ENCODE peak calls at places on chromosome 2, in six cellular contexts. J is epithelial cell of esophagus, F is IMR-90, N is COR-L47, A is A673, E is GM04504. X is an unnamed sample.

GRCh38 chr2:165790461-165790860 is 3.6 kb downstream of the GALNT3 start:
- DNase-seq in E (no peak), A (no peak), F (peak), N (no peak), J (no peak), X (no peak)

GRCh38 chr2:216932806-216933579 is 73.1 kb upstream of the TNP1 start:
- DNase-seq in N (no peak), E (no peak), F (no peak), J (no peak), A (no peak), X (no peak)

GRCh38 chr2:159982842-159983785 is 79.3 kb downstream of the PLA2R1 start:
- DNase-seq in N (no peak), A (no peak), F (peak), E (no peak), J (no peak), X (no peak)

GRCh38 chr2:23037596-23037995 is 347.4 kb upstream of the KLHL29 start:
- DNase-seq in J (no peak), N (no peak), E (no peak), A (no peak), F (no peak), X (no peak)

GRCh38 chr2:40814621-40815020 is 362.7 kb upstream of the SLC8A1 start:
- DNase-seq in N (no peak), J (no peak), A (no peak), E (no peak), F (no peak), X (no peak)

GRCh38 chr2:27984153-27984552 is 93.6 kb downstream of the BABAM2 start:
- DNase-seq in E (no peak), A (no peak), N (no peak), J (no peak), F (peak), X (no peak)

GRCh38 chr2:109436635-109437225 is 177.0 kb downstream of the SEPTIN10 start:
- DNase-seq in A (no peak), N (peak), J (no peak), F (no peak), E (no peak), X (no peak)

GRCh38 chr2:196422361-196422760 is 217.2 kb upstream of the CCDC150 start:
- DNase-seq in E (no peak), F (no peak), A (no peak), J (no peak), N (no peak), X (no peak)

GRCh38 chr2:192126426-192126825 is 68.3 kb downstream of the TMEFF2 start:
- DNase-seq in E (no peak), N (no peak), J (peak), A (no peak), F (no peak), X (no peak)

GRCh38 chr2:74205586-74205985 is 7.2 kb downstream of the MTHFD2 start:
- DNase-seq in N (no peak), E (no peak), F (no peak), A (no peak), J (peak), X (no peak)

GRCh38 chr2:121613774-121614173 is 35.5 kb downstream of the CLASP1 start:
- DNase-seq in J (peak), E (no peak), N (no peak), A (no peak), F (peak), X (no peak)

GRCh38 chr2:27003857-27004256 is 28.9 kb upstream of the TMEM214 start:
- DNase-seq in F (peak), J (peak), N (no peak), A (no peak), E (no peak), X (no peak)

GRCh38 chr2:190359896-190360376 is 16.5 kb downstream of the INPP1 start:
- DNase-seq in N (peak), J (peak), F (peak), E (peak), A (no peak), X (no peak)

GRCh38 chr2:173307287-173307686 is 47.4 kb upstream of the CDCA7 start:
- DNase-seq in A (peak), J (no peak), N (no peak), F (no peak), E (no peak), X (no peak)

GRCh38 chr2:6872412-6872811 is 5.2 kb upstream of the RSAD2 start:
- DNase-seq in N (no peak), J (no peak), F (no peak), A (no peak), E (no peak), X (no peak)

GRCh38 chr2:100821913-100822260 is 1.9 kb downstream of the NPAS2 start:
- DNase-seq in J (no peak), E (no peak), A (no peak), F (no peak), N (no peak), X (no peak)

X was measured in NCI-H2081 treated with DMSO at 0.1 percent for 48 hours.